ENCODE peak calls at places on chromosomes 11 and 22, in seven cellular contexts. One of them, this sample, is unnamed.

GRCh38 chr11:125874556-125875124 is 12.8 kb upstream of the HYLS1 start:
- DNase-seq in brain microvascular endothelial cell: peak
- DNase-seq in GOT3: no peak
- DNase-seq in AML-193: peak
- DNase-seq in DMS79 treated with DMSO at 0.1 percent for 48 hours: peak
- DNase-seq in hypothalamus: peak
- DNase-seq in GM23248: peak
- DNase-seq in this sample: peak

GRCh38 chr11:28245131-28245530 is 136.9 kb downstream of the METTL15 start:
- DNase-seq in brain microvascular endothelial cell: no peak
- DNase-seq in hypothalamus: no peak
- DNase-seq in GM23248: peak
- DNase-seq in GOT3: no peak
- DNase-seq in AML-193: no peak
- DNase-seq in DMS79 treated with DMSO at 0.1 percent for 48 hours: no peak
- DNase-seq in this sample: no peak

GRCh38 chr22:40898850-40899357 is 37.0 kb upstream of the DNAJB7 start:
- DNase-seq in AML-193: peak
- DNase-seq in hypothalamus: no peak
- DNase-seq in GM23248: peak
- DNase-seq in GOT3: no peak
- DNase-seq in DMS79 treated with DMSO at 0.1 percent for 48 hours: peak
- DNase-seq in brain microvascular endothelial cell: peak
- DNase-seq in this sample: no peak

GRCh38 chr22:47406180-47406723 is 643.8 kb downstream of the TBC1D22A start:
- DNase-seq in GOT3: no peak
- DNase-seq in brain microvascular endothelial cell: no peak
- DNase-seq in AML-193: no peak
- DNase-seq in hypothalamus: no peak
- DNase-seq in GM23248: no peak
- DNase-seq in DMS79 treated with DMSO at 0.1 percent for 48 hours: no peak
- DNase-seq in this sample: no peak

GRCh38 chr11:73017024-73017751 is 124.9 kb downstream of the FCHSD2 start:
- DNase-seq in GM23248: no peak
- DNase-seq in DMS79 treated with DMSO at 0.1 percent for 48 hours: no peak
- DNase-seq in GOT3: no peak
- DNase-seq in hypothalamus: no peak
- DNase-seq in brain microvascular endothelial cell: no peak
- DNase-seq in AML-193: no peak
- DNase-seq in this sample: no peak

GRCh38 chr22:31728857-31729256 is 21.1 kb downstream of the PRR14L start:
- DNase-seq in GOT3: no peak
- DNase-seq in AML-193: no peak
- DNase-seq in DMS79 treated with DMSO at 0.1 percent for 48 hours: no peak
- DNase-seq in GM23248: no peak
- DNase-seq in brain microvascular endothelial cell: no peak
- DNase-seq in hypothalamus: no peak
- DNase-seq in this sample: no peak

GRCh38 chr11:123231263-123231662 is 36.2 kb upstream of the CLMP start:
- DNase-seq in brain microvascular endothelial cell: peak
- DNase-seq in DMS79 treated with DMSO at 0.1 percent for 48 hours: no peak
- DNase-seq in hypothalamus: no peak
- DNase-seq in AML-193: no peak
- DNase-seq in GM23248: peak
- DNase-seq in GOT3: no peak
- DNase-seq in this sample: no peak

GRCh38 chr22:40867109-40867508 is 5.2 kb upstream of the DNAJB7 start:
- DNase-seq in GOT3: no peak
- DNase-seq in hypothalamus: no peak
- DNase-seq in brain microvascular endothelial cell: no peak
- DNase-seq in DMS79 treated with DMSO at 0.1 percent for 48 hours: no peak
- DNase-seq in AML-193: no peak
- DNase-seq in GM23248: no peak
- DNase-seq in this sample: no peak

GRCh38 chr11:64207247-64208085 is 945 bp downstream of the FERMT3 start:
- DNase-seq in brain microvascular endothelial cell: peak
- DNase-seq in hypothalamus: peak
- DNase-seq in DMS79 treated with DMSO at 0.1 percent for 48 hours: no peak
- DNase-seq in GM23248: peak
- DNase-seq in AML-193: peak
- DNase-seq in GOT3: no peak
- DNase-seq in this sample: no peak

GRCh38 chr22:50700387-50701075 is 27.9 kb downstream of the SHANK3 start:
- DNase-seq in hypothalamus: no peak
- DNase-seq in AML-193: no peak
- DNase-seq in DMS79 treated with DMSO at 0.1 percent for 48 hours: no peak
- DNase-seq in brain microvascular endothelial cell: no peak
- DNase-seq in GOT3: no peak
- DNase-seq in GM23248: no peak
- DNase-seq in this sample: no peak